ENCODE peak calls at places on chromosomes 12 and 14, in eight cellular contexts. G is kidney epithelial cell; Q is Daoy; L is choroid plexus epithelial cell; H is H4; F is D341Med; P is activated CD4-positive, CD25-positive, alpha-beta regulatory T cell treated with anti-CD3 and anti-CD28 coated beads, Interleukin-2, amount 50 U/mL, for 16 hours; N is body of pancreas. V is an unnamed sample.

GRCh38 chr12:125645724-125646123 is 580.5 kb downstream of the AACS start:
- DNase-seq in P (no peak), H (no peak), N (no peak), F (no peak), Q (no peak), L (no peak), G (no peak), V (no peak)

GRCh38 chr14:82192387-82192786 is 658.7 kb upstream of the SEL1L start:
- DNase-seq in L (no peak), H (no peak), F (no peak), Q (no peak), P (no peak), G (no peak), N (no peak), V (no peak)

GRCh38 chr14:55077691-55078151 is 26.3 kb downstream of the MAPK1IP1L start:
- DNase-seq in G (no peak), Q (peak; percentile 18), N (peak; percentile 42), F (no peak), H (no peak), L (no peak), P (no peak), V (peak; percentile 75)

GRCh38 chr14:90091393-90091792 is 29.6 kb downstream of the KCNK13 start:
- DNase-seq in H (peak; percentile 10), Q (peak; percentile 56), G (peak; percentile 39), P (no peak), L (peak; percentile 80), N (no peak), F (no peak), V (no peak)

GRCh38 chr12:117986705-117987469 is 18.1 kb upstream of the KSR2 start:
- DNase-seq in L (no peak), N (no peak), G (peak; percentile 78), H (peak; percentile 74), F (no peak), Q (peak; percentile 80), P (no peak), V (no peak)

GRCh38 chr14:106417224-106418049 is 891.1 kb downstream of the TMEM121 start:
- DNase-seq in H (peak; percentile 28), L (peak; percentile 1), G (no peak), F (peak; percentile 34), P (peak; percentile 82), N (peak; percentile 54), Q (peak; percentile 51), V (no peak)

GRCh38 chr14:44712095-44712822 is 205.2 kb upstream of the FSCB start:
- DNase-seq in L (no peak), Q (no peak), F (no peak), N (no peak), H (no peak), P (no peak), G (no peak), V (no peak)

GRCh38 chr12:3965096-3965495 is 91.9 kb upstream of the PARP11 start:
- DNase-seq in L (no peak), G (no peak), N (no peak), F (no peak), H (no peak), P (no peak), Q (no peak), V (no peak)

GRCh38 chr12:46430340-46430948 is 57.9 kb upstream of the SLC38A2 start:
- DNase-seq in H (peak; percentile 54), P (no peak), N (no peak), G (peak; percentile 80), F (no peak), L (peak; percentile 92), Q (peak; percentile 87), V (peak; percentile 15)

GRCh38 chr12:104493504-104493903 is 36.8 kb downstream of the CHST11 start:
- DNase-seq in F (no peak), P (no peak), L (no peak), Q (no peak), N (no peak), G (no peak), H (no peak), V (no peak)

GRCh38 chr14:101408077-101408831 is 153.0 kb upstream of the DIO3 start:
- DNase-seq in G (no peak), L (peak; percentile 80), N (no peak), H (no peak), P (no peak), F (no peak), Q (peak; percentile 55), V (no peak)

GRCh38 chr14:71464840-71465239 is 467.4 kb upstream of the RGS6 start:
- DNase-seq in H (no peak), P (no peak), N (no peak), Q (no peak), L (no peak), G (no peak), F (no peak), V (no peak)

GRCh38 chr12:119659289-119659897 is 8.5 kb upstream of the PRKAB1 start:
- DNase-seq in P (peak; percentile 21), F (peak; percentile 63), Q (peak; percentile 21), L (peak; percentile 48), H (no peak), N (peak; percentile 58), G (no peak), V (peak; percentile 33)

GRCh38 chr12:59929091-59929490 is 333.3 kb downstream of the SLC16A7 start:
- DNase-seq in N (no peak), H (peak; percentile 58), P (no peak), F (no peak), Q (no peak), G (peak; percentile 35), L (peak; percentile 10), V (no peak)

GRCh38 chr12:52307836-52308806 is 13.1 kb downstream of the KRT83 start:
- DNase-seq in P (no peak), G (no peak), L (peak; percentile 20), F (peak; percentile 73), Q (peak; percentile 63), H (no peak), N (peak; percentile 70), V (peak; percentile 46)

GRCh38 chr14:36238666-36239363 is 62.3 kb upstream of the PTCSC3 start:
- DNase-seq in G (peak; percentile 12), F (no peak), Q (peak; percentile 94), N (no peak), H (peak; percentile 90), L (peak; percentile 35), P (no peak), V (no peak)

GRCh38 chr12:113436993-113437728 is 15.0 kb downstream of the SDSL start:
- DNase-seq in F (no peak), P (no peak), N (no peak), Q (no peak), G (no peak), H (no peak), L (no peak), V (no peak)

GRCh38 chr12:94386422-94386821 is 73.2 kb downstream of the CEP83 start:
- DNase-seq in L (peak; percentile 51), F (no peak), N (no peak), G (no peak), P (no peak), H (no peak), Q (no peak), V (no peak)

GRCh38 chr14:79278798-79279644 is 932.3 kb downstream of the DIO2 start:
- DNase-seq in L (peak; percentile 93), P (no peak), N (peak; percentile 94), H (peak; percentile 82), G (peak; percentile 76), Q (peak; percentile 69), F (peak; percentile 91), V (peak; percentile 88)

GRCh38 chr12:79614730-79615129 is 76.0 kb downstream of the PAWR start:
- DNase-seq in P (no peak), F (no peak), H (no peak), N (no peak), Q (no peak), G (no peak), L (peak; percentile 43), V (no peak)

GRCh38 chr12:124993568-124994434 is at the start of gene BRI3BP:
- DNase-seq in H (no peak), Q (peak; percentile 70), N (peak; percentile 78), L (peak; percentile 44), F (peak; percentile 92), G (no peak), P (peak; percentile 39), V (peak; percentile 64)

GRCh38 chr12:52865090-52865944 is 16.5 kb upstream of the KRT78 start:
- DNase-seq in P (no peak), Q (peak; percentile 83), F (peak; percentile 87), G (no peak), N (peak; percentile 81), H (peak; percentile 64), L (peak; percentile 77), V (peak; percentile 63)

GRCh38 chr14:105480807-105481801 is 5.6 kb upstream of the CRIP1 start:
- DNase-seq in P (peak; percentile 88), Q (peak; percentile 93), G (peak; percentile 51), L (peak; percentile 88), F (peak; percentile 89), H (peak; percentile 81), N (peak; percentile 91), V (peak; percentile 90)

GRCh38 chr12:62158416-62159360 is 101.5 kb upstream of the USP15 start:
- DNase-seq in L (no peak), Q (no peak), N (no peak), P (no peak), H (no peak), G (no peak), F (no peak), V (no peak)

GRCh38 chr12:89710873-89711179 is 2.2 kb upstream of the ATP2B1 start:
- DNase-seq in L (no peak), N (no peak), Q (no peak), P (no peak), G (no peak), H (no peak), F (no peak), V (no peak)

V was measured in mucosa of gallbladder.